ENCODE peak calls at places on chromosomes 16 and 17, in four cellular contexts. One of them, this sample, is unnamed.

GRCh38 chr17:4329838-4330237 is 36.6 kb downstream of the UBE2G1 start:
- DNase-seq in AG09309: peak; percentile 86
- DNase-seq in coronary artery: no peak
- DNase-seq in osteocyte: no peak
- DNase-seq in this sample: no peak

GRCh38 chr17:14670861-14671260 is 370.0 kb downstream of the HS3ST3B1 start:
- DNase-seq in coronary artery: no peak
- DNase-seq in AG09309: no peak
- DNase-seq in osteocyte: no peak
- DNase-seq in this sample: no peak

GRCh38 chr17:41977991-41978390 is 11.4 kb downstream of the CNP start:
- DNase-seq in coronary artery: no peak
- DNase-seq in AG09309: no peak
- DNase-seq in osteocyte: no peak
- DNase-seq in this sample: no peak

GRCh38 chr17:3554440-3554839 is 3.2 kb downstream of the TRPV3 start:
- DNase-seq in coronary artery: peak; percentile 47
- DNase-seq in osteocyte: no peak
- DNase-seq in AG09309: no peak
- DNase-seq in this sample: no peak

GRCh38 chr16:19210175-19210924 is 42.3 kb downstream of the SYT17 start:
- DNase-seq in AG09309: no peak
- DNase-seq in coronary artery: no peak
- DNase-seq in osteocyte: no peak
- DNase-seq in this sample: no peak

GRCh38 chr17:4506180-4506814 is 7.6 kb downstream of the SPNS2 start:
- DNase-seq in osteocyte: no peak
- DNase-seq in coronary artery: no peak
- DNase-seq in AG09309: no peak
- DNase-seq in this sample: no peak

GRCh38 chr16:2194166-2194834 is 2.1 kb downstream of the CASKIN1 start:
- DNase-seq in osteocyte: no peak
- DNase-seq in AG09309: no peak
- DNase-seq in coronary artery: no peak
- DNase-seq in this sample: no peak

GRCh38 chr16:9378876-9379275 is 287.4 kb downstream of the HAPSTR1 start:
- DNase-seq in osteocyte: no peak
- DNase-seq in AG09309: no peak
- DNase-seq in coronary artery: no peak
- DNase-seq in this sample: no peak

GRCh38 chr16:75048051-75048450 is 49.2 kb downstream of the ZNRF1 start:
- DNase-seq in AG09309: no peak
- DNase-seq in osteocyte: no peak
- DNase-seq in coronary artery: no peak
- DNase-seq in this sample: no peak

GRCh38 chr16:74700206-74701040 is at the start of gene MLKL:
- DNase-seq in AG09309: no peak
- DNase-seq in coronary artery: no peak
- DNase-seq in osteocyte: no peak
- DNase-seq in this sample: no peak

GRCh38 chr17:49898547-49899490 is 51.0 kb upstream of the TAC4 start:
- DNase-seq in AG09309: no peak
- DNase-seq in coronary artery: no peak
- DNase-seq in osteocyte: no peak
- DNase-seq in this sample: no peak

GRCh38 chr16:69440236-69440635 is 15.8 kb downstream of the CYB5B start:
- DNase-seq in AG09309: no peak
- DNase-seq in osteocyte: no peak
- DNase-seq in coronary artery: no peak
- DNase-seq in this sample: no peak

GRCh38 chr16:671353-672131 is 3.6 kb downstream of the RHOT2 start:
- DNase-seq in AG09309: no peak
- DNase-seq in coronary artery: no peak
- DNase-seq in osteocyte: no peak
- DNase-seq in this sample: no peak

GRCh38 chr17:50331085-50331791 is 14.7 kb upstream of the XYLT2 start:
- DNase-seq in osteocyte: no peak
- DNase-seq in coronary artery: no peak
- DNase-seq in AG09309: peak; percentile 87
- DNase-seq in this sample: no peak

GRCh38 chr17:66373079-66373478 is 70.7 kb downstream of the PRKCA start:
- DNase-seq in AG09309: no peak
- DNase-seq in coronary artery: no peak
- DNase-seq in osteocyte: no peak
- DNase-seq in this sample: no peak

GRCh38 chr17:29613371-29613837 is 9.3 kb downstream of the CORO6 start:
- DNase-seq in AG09309: no peak
- DNase-seq in coronary artery: peak; percentile 92
- DNase-seq in osteocyte: no peak
- DNase-seq in this sample: peak; percentile 82

GRCh38 chr17:37490638-37491614 is 1.2 kb downstream of the DUSP14 start:
- DNase-seq in coronary artery: peak; percentile 85
- DNase-seq in AG09309: no peak
- DNase-seq in osteocyte: no peak
- DNase-seq in this sample: no peak

DNA sequence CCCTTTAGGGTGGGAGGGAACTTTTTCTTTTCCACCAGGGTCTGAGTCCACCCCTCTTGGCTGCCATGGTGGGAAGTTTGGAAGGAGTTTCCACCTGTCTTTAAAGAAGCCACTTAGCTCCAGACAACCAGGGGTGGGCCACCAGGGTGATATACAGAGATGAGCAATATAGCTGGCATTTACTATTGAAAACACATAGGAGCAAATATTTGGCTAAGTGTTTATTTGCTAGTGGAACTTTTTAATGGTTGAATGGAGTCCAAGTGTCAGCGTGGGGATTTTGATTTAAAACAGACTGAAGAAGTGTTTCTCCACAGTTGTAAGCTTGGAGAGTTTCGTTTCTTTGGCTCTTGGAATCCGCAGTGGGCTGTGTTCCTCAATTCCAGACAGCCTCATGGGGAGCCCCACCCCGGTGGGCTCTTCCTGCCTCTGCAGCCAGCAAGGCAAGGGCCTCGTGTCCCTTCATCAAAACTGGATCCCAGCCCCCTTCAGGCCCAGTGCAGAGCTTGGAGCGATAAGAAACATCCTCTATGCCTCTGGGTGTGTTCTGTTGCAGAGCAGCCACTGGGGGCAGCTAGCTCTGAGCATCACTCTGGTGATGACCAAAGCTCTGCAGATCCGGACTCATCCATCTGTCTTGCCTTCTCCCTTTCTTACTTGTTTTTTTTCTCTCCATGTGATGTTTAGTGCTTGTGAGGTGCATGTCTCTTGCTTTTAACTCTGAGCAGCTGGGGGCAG is 36.1 kb downstream of the NOG start:
- DNase-seq in AG09309: no peak
- DNase-seq in osteocyte: no peak
- DNase-seq in coronary artery: no peak
- DNase-seq in this sample: no peak
- TF ChIP-seq CTCF in AG09309: peak; percentile 46
- TF ChIP-seq CTCF in osteocyte: peak; percentile 20
- TF ChIP-seq CTCF in coronary artery: no peak
- TF ChIP-seq CTCF in this sample: peak; percentile 65

DNA sequence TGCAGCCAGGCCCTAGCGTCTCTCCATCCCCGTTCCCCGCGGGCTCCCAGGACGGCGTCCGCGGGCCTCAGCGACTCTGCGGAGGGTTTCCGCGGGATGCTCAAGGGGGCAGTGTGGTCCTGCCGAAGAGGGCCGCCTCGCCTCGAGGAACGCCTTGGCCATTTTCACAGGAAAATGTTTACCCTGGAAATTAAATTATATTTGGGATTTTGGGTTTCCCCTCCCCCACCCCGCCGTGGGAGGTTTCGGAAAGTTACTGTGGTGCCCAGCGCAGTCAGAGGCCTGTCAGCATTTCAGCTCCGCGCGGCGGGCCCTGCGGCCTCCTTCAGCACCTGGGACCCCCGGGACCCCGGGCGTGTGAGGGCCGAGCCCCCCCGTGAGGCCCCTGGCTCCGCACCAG is 94.5 kb downstream of the PCTP start:
- DNase-seq in coronary artery: peak; percentile 74
- DNase-seq in osteocyte: no peak
- DNase-seq in AG09309: no peak
- DNase-seq in this sample: peak; percentile 77
- TF ChIP-seq CTCF in coronary artery: no peak
- TF ChIP-seq CTCF in osteocyte: peak; percentile 57
- TF ChIP-seq CTCF in AG09309: peak; percentile 55
- TF ChIP-seq CTCF in this sample: peak; percentile 83

DNA sequence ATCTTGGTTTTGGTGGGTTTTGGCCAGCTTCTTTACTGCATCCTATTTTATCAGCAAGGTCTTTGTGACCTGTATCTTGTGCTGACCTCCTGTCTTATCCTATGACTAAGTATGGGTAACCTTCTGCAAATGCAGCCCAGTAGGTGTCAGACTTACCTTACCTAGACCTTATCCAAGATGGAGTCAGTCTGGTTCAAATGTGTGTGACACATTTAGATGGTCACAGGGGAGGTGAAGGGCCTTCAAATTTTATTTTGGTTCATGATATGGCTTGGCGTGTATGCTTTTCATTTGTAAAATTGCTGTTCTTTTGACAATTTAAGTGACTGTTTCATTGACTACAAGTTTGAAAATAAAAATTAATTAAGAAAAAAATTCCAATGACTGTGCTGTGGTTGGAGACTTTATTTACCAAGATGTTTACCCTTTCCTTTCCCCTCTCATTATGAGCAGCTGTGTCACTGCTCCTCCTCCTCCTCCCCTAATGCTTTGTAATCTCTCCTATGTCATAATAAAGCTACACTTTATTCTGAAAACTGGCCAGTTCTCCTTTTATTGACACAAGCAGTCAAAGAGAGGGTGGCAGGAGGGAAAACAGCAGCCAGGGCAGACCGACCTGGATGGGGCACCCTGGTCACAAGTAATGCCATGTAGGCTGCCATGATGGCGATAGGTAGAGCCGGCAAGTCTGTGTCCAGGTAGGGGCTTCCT is 49.4 kb downstream of the TNFRSF13B start:
- DNase-seq in coronary artery: no peak
- DNase-seq in AG09309: no peak
- DNase-seq in osteocyte: no peak
- DNase-seq in this sample: no peak
- TF ChIP-seq CTCF in coronary artery: no peak
- TF ChIP-seq CTCF in AG09309: peak; percentile 11
- TF ChIP-seq CTCF in osteocyte: no peak
- TF ChIP-seq CTCF in this sample: no peak

GRCh38 chr17:73419051-73419450 is 107.2 kb upstream of the CDC42EP4 start:
- DNase-seq in AG09309: no peak
- DNase-seq in coronary artery: no peak
- DNase-seq in osteocyte: no peak
- DNase-seq in this sample: no peak

GRCh38 chr17:73422121-73422520 is 110.3 kb upstream of the CDC42EP4 start:
- DNase-seq in coronary artery: no peak
- DNase-seq in osteocyte: no peak
- DNase-seq in AG09309: no peak
- DNase-seq in this sample: no peak

GRCh38 chr17:73419896-73420295 is 108.1 kb upstream of the CDC42EP4 start:
- DNase-seq in coronary artery: no peak
- DNase-seq in osteocyte: no peak
- DNase-seq in AG09309: no peak
- DNase-seq in this sample: no peak

GRCh38 chr17:73423159-73423715 is 111.4 kb upstream of the CDC42EP4 start:
- DNase-seq in coronary artery: no peak
- DNase-seq in osteocyte: no peak
- DNase-seq in AG09309: no peak
- DNase-seq in this sample: no peak

DNA sequence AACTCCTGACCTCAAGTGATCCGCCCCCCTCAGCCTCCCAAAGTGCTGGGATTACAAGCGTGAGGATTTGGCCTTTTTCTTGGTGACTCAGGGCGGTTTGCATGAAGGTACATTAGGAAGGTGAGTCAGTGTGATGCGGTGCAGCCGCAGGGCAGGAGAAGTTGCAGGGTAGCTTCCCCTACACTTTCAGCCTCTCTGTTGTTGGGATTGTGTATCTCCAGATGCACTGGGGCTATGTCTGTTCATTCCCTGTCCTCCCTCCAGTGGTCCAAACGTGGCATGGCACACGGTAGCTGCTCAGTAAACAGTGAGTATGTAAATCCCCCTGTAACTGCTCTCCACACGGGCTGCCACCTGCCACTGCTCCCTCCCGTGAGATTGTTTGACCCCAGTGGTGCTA is 109.1 kb upstream of the CDC42EP4 start:
- DNase-seq in AG09309: no peak
- DNase-seq in coronary artery: no peak
- DNase-seq in osteocyte: no peak
- DNase-seq in this sample: no peak
- TF ChIP-seq CTCF in AG09309: peak; percentile 29
- TF ChIP-seq CTCF in coronary artery: no peak
- TF ChIP-seq CTCF in osteocyte: peak; percentile 14
- TF ChIP-seq CTCF in this sample: peak; percentile 51

GRCh38 chr16:86343733-86344585 is 166.4 kb upstream of the FOXF1 start:
- DNase-seq in coronary artery: no peak
- DNase-seq in AG09309: no peak
- DNase-seq in osteocyte: no peak
- DNase-seq in this sample: no peak

GRCh38 chr16:86344586-86344871 is 165.8 kb upstream of the FOXF1 start:
- DNase-seq in AG09309: no peak
- DNase-seq in osteocyte: no peak
- DNase-seq in coronary artery: no peak
- DNase-seq in this sample: no peak

GRCh38 chr16:86344881-86345280 is 165.4 kb upstream of the FOXF1 start:
- DNase-seq in coronary artery: no peak
- DNase-seq in AG09309: no peak
- DNase-seq in osteocyte: no peak
- DNase-seq in this sample: no peak

GRCh38 chr16:86346034-86346433 is 164.3 kb upstream of the FOXF1 start:
- DNase-seq in osteocyte: no peak
- DNase-seq in AG09309: no peak
- DNase-seq in coronary artery: no peak
- DNase-seq in this sample: no peak

DNA sequence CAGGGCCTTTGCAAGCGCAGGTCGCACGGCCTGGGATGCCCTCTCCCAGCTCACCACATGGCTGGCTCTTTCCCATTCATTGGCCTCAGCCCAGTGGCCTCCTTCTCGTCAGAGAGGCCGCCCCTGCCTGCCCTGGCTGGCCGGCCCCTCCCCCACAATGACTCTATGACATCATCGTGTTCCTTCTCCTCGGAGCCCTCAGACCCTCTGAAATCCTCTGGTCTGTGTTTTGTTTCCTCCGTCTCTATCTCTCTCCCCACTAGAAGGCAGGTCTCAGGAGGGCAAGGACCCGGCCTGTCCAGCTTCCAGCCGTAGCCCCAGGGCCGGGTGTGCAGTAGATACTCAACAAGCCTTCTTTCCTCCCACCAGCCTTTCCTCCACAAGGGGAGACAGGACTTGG is 164.8 kb upstream of the FOXF1 start:
- DNase-seq in osteocyte: no peak
- DNase-seq in coronary artery: no peak
- DNase-seq in AG09309: no peak
- DNase-seq in this sample: no peak
- TF ChIP-seq CTCF in osteocyte: no peak
- TF ChIP-seq CTCF in coronary artery: no peak
- TF ChIP-seq CTCF in AG09309: no peak
- TF ChIP-seq CTCF in this sample: no peak